ENCODE peak calls at places on chromosome 17, in six cellular contexts. B is hepatic stellate cell; L is activated CD4-positive, CD25-positive, alpha-beta regulatory T cell treated with anti-CD3 and anti-CD28 coated beads, Interleukin-2, amount 50 U/mL, for 16 hours; Z is T47D; Y is cardiac septum; A is CD8-positive, alpha-beta T cell. Q is an unnamed sample.

GRCh38 chr17:17837380-17837821 is 615 bp upstream of the SREBF1 start:
- DNase-seq in B (peak; percentile 87), L (no peak), Z (no peak), Y (no peak), A (no peak), Q (peak; percentile 53)

GRCh38 chr17:3804503-3804931 is 3.5 kb upstream of the ITGAE start:
- DNase-seq in B (no peak), L (no peak), Z (no peak), Y (no peak), A (no peak), Q (peak; percentile 57)

GRCh38 chr17:67440311-67441051 is 63.4 kb downstream of the PITPNC1 start:
- DNase-seq in B (no peak), L (no peak), Z (no peak), Y (no peak), A (no peak), Q (no peak)

GRCh38 chr17:50133769-50134099 is 3.8 kb upstream of the SAMD14 start:
- DNase-seq in B (no peak), L (no peak), Z (no peak), Y (no peak), A (no peak), Q (no peak)

GRCh38 chr17:48037036-48037881 is at the start of gene COPZ2:
- DNase-seq in B (peak; percentile 74), L (no peak), Z (peak; percentile 54), Y (no peak), A (peak; percentile 56), Q (no peak)

GRCh38 chr17:79646721-79647455 is 36.0 kb upstream of the RBFOX3 start:
- DNase-seq in B (no peak), L (no peak), Z (no peak), Y (peak; percentile 68), A (no peak), Q (no peak)

GRCh38 chr17:58330544-58330996 is 2.0 kb upstream of the TSPOAP1 start:
- DNase-seq in B (no peak), L (no peak), Z (no peak), Y (no peak), A (no peak), Q (peak; percentile 61)

GRCh38 chr17:58786586-58787295 is 31.1 kb downstream of the PPM1E start:
- DNase-seq in B (peak; percentile 26), L (no peak), Z (no peak), Y (no peak), A (no peak), Q (no peak)

GRCh38 chr17:39617446-39618251 is 9.1 kb upstream of the PPP1R1B start:
- DNase-seq in B (peak; percentile 77), L (peak; percentile 15), Z (peak; percentile 92), Y (peak; percentile 81), A (peak; percentile 38), Q (peak; percentile 77)

GRCh38 chr17:78144146-78144719 is 2.0 kb upstream of the C17orf99 start:
- DNase-seq in B (peak; percentile 71), L (no peak), Z (no peak), Y (peak; percentile 87), A (no peak), Q (no peak)

GRCh38 chr17:79948918-79949645 is 86.6 kb downstream of the TBC1D16 start:
- DNase-seq in B (no peak), L (no peak), Z (no peak), Y (peak; percentile 62), A (no peak), Q (no peak)

GRCh38 chr17:46847204-46848191 is 3.9 kb upstream of the WNT9B start:
- DNase-seq in B (no peak), L (no peak), Z (no peak), Y (no peak), A (no peak), Q (no peak)

GRCh38 chr17:17907469-17907868 is 64.7 kb downstream of the TOM1L2 start:
- DNase-seq in B (no peak), L (no peak), Z (no peak), Y (no peak), A (no peak), Q (no peak)

GRCh38 chr17:31663576-31663975 is 195.5 kb downstream of the COPRS start:
- DNase-seq in B (no peak), L (no peak), Z (no peak), Y (no peak), A (no peak), Q (no peak)

GRCh38 chr17:17420035-17420434 is 56.8 kb upstream of the MED9 start:
- DNase-seq in B (no peak), L (no peak), Z (no peak), Y (no peak), A (no peak), Q (no peak)

GRCh38 chr17:38674013-38674748 is 576 bp downstream of the EPOP start:
- DNase-seq in B (no peak), L (no peak), Z (no peak), Y (no peak), A (no peak), Q (peak; percentile 56)

GRCh38 chr17:43608313-43608712 is 53.4 kb downstream of the MEOX1 start:
- DNase-seq in B (no peak), L (no peak), Z (no peak), Y (no peak), A (no peak), Q (no peak)

GRCh38 chr17:20896153-20896649 is 146.6 kb downstream of the USP22 start:
- DNase-seq in B (no peak), L (no peak), Z (no peak), Y (no peak), A (no peak), Q (no peak)

GRCh38 chr17:72301887-72302286 is 181.1 kb downstream of the SOX9 start:
- DNase-seq in B (no peak), L (no peak), Z (no peak), Y (no peak), A (no peak), Q (no peak)

GRCh38 chr17:27572665-27573064 is 58.3 kb upstream of the LGALS9 start:
- DNase-seq in B (no peak), L (peak; percentile 13), Z (no peak), Y (no peak), A (no peak), Q (no peak)

GRCh38 chr17:70644093-70644492 is 474.8 kb downstream of the KCNJ2 start:
- DNase-seq in B (no peak), L (no peak), Z (no peak), Y (no peak), A (no peak), Q (no peak)

GRCh38 chr17:77424585-77425344 is 284.0 kb downstream of the SEC14L1 start:
- DNase-seq in B (peak; percentile 87), L (no peak), Z (no peak), Y (peak; percentile 88), A (no peak), Q (peak; percentile 45)

GRCh38 chr17:79087428-79088143 is 13.0 kb downstream of the ENGASE start:
- DNase-seq in B (peak; percentile 89), L (peak; percentile 57), Z (peak; percentile 98), Y (peak; percentile 86), A (peak; percentile 68), Q (peak; percentile 74)

GRCh38 chr17:75272848-75273184 is 1.8 kb upstream of the MIF4GD start:
- DNase-seq in B (no peak), L (no peak), Z (no peak), Y (no peak), A (no peak), Q (peak; percentile 33)

GRCh38 chr17:2241823-2242222 is 61.8 kb downstream of the SMG6 start:
- DNase-seq in B (no peak), L (no peak), Z (no peak), Y (no peak), A (no peak), Q (no peak)

GRCh38 chr17:77733576-77734296 is 224.8 kb upstream of the TNRC6C start:
- DNase-seq in B (no peak), L (no peak), Z (no peak), Y (no peak), A (no peak), Q (no peak)

GRCh38 chr17:280216-280615 is 72.4 kb downstream of the RPH3AL start:
- DNase-seq in B (no peak), L (no peak), Z (no peak), Y (peak; percentile 33), A (no peak), Q (no peak)

GRCh38 chr17:59893617-59894100 is 738 bp downstream of the RPS6KB1 start:
- DNase-seq in B (peak; percentile 17), L (peak; percentile 2), Z (no peak), Y (no peak), A (no peak), Q (peak; percentile 60)

GRCh38 chr17:34474706-34475105 is 104.7 kb upstream of the TMEM132E start:
- DNase-seq in B (no peak), L (no peak), Z (no peak), Y (peak; percentile 3), A (no peak), Q (no peak)

GRCh38 chr17:4156750-4157381 is 13.9 kb downstream of the CYB5D2 start:
- DNase-seq in B (no peak), L (no peak), Z (no peak), Y (no peak), A (no peak), Q (peak; percentile 11)

GRCh38 chr17:80142929-80143328 is 4.0 kb downstream of the EIF4A3 start:
- DNase-seq in B (no peak), L (no peak), Z (no peak), Y (no peak), A (no peak), Q (no peak)

GRCh38 chr17:2406903-2407790 is 6.3 kb upstream of the MNT start:
- DNase-seq in B (peak; percentile 85), L (no peak), Z (no peak), Y (no peak), A (no peak), Q (no peak)

GRCh38 chr17:16486373-16487250 is 5.4 kb downstream of the LRRC75A start:
- DNase-seq in B (peak; percentile 90), L (no peak), Z (peak; percentile 20), Y (peak; percentile 87), A (no peak), Q (no peak)

GRCh38 chr17:40922239-40922638 is 15.2 kb downstream of the KRT23 start:
- DNase-seq in B (peak; percentile 69), L (no peak), Z (no peak), Y (no peak), A (no peak), Q (no peak)

GRCh38 chr17:61504697-61505096 is 52.5 kb downstream of the TBX4 start:
- DNase-seq in B (peak; percentile 74), L (no peak), Z (no peak), Y (no peak), A (no peak), Q (no peak)

GRCh38 chr17:5943232-5943631 is 126.9 kb upstream of the WSCD1 start:
- DNase-seq in B (no peak), L (no peak), Z (no peak), Y (no peak), A (no peak), Q (no peak)

Q was measured in OCI-LY7.